ENCODE peak calls at places on chromosomes 7 and 10, in six cellular contexts. One of them, this sample, is unnamed.

GRCh38 chr10:100433253-100434240 is 29.3 kb upstream of the WNT8B start:
- DNase-seq in NCI-H1105 treated with DMSO at 0.1 percent for 48 hours: peak; percentile 80
- DNase-seq in LoVo: peak; percentile 91
- DNase-seq in natural killer cell treated with Interleukin-12 subunit alpha and Interleukin-12 subunit beta and Interleukin-15 and Interleukin-18, amount 100 ng/mL, for 72 hours: peak; percentile 90
- DNase-seq in NCI-H2081: peak; percentile 89
- DNase-seq in suprapubic skin: peak; percentile 96
- DNase-seq in this sample: peak; percentile 86

GRCh38 chr7:154841731-154842331 is 161.1 kb downstream of the PAXIP1 start:
- DNase-seq in NCI-H1105 treated with DMSO at 0.1 percent for 48 hours: peak; percentile 95
- DNase-seq in LoVo: no peak
- DNase-seq in natural killer cell treated with Interleukin-12 subunit alpha and Interleukin-12 subunit beta and Interleukin-15 and Interleukin-18, amount 100 ng/mL, for 72 hours: no peak
- DNase-seq in NCI-H2081: peak; percentile 76
- DNase-seq in suprapubic skin: no peak
- DNase-seq in this sample: peak; percentile 74

GRCh38 chr10:73586583-73586984 is 4.6 kb downstream of the USP54 start:
- DNase-seq in suprapubic skin: no peak
- DNase-seq in NCI-H1105 treated with DMSO at 0.1 percent for 48 hours: no peak
- DNase-seq in natural killer cell treated with Interleukin-12 subunit alpha and Interleukin-12 subunit beta and Interleukin-15 and Interleukin-18, amount 100 ng/mL, for 72 hours: no peak
- DNase-seq in NCI-H2081: no peak
- DNase-seq in LoVo: peak; percentile 82
- DNase-seq in this sample: no peak

GRCh38 chr7:77727527-77727926 is 31.3 kb downstream of the RSBN1L start:
- DNase-seq in NCI-H2081: no peak
- DNase-seq in suprapubic skin: no peak
- DNase-seq in LoVo: no peak
- DNase-seq in natural killer cell treated with Interleukin-12 subunit alpha and Interleukin-12 subunit beta and Interleukin-15 and Interleukin-18, amount 100 ng/mL, for 72 hours: no peak
- DNase-seq in NCI-H1105 treated with DMSO at 0.1 percent for 48 hours: peak; percentile 35
- DNase-seq in this sample: no peak

GRCh38 chr7:4204530-4205165 is 477.4 kb upstream of the FOXK1 start:
- DNase-seq in natural killer cell treated with Interleukin-12 subunit alpha and Interleukin-12 subunit beta and Interleukin-15 and Interleukin-18, amount 100 ng/mL, for 72 hours: no peak
- DNase-seq in NCI-H1105 treated with DMSO at 0.1 percent for 48 hours: no peak
- DNase-seq in NCI-H2081: no peak
- DNase-seq in suprapubic skin: no peak
- DNase-seq in LoVo: no peak
- DNase-seq in this sample: no peak

GRCh38 chr10:123808873-123809272 is 82.7 kb downstream of the CPXM2 start:
- DNase-seq in NCI-H1105 treated with DMSO at 0.1 percent for 48 hours: no peak
- DNase-seq in natural killer cell treated with Interleukin-12 subunit alpha and Interleukin-12 subunit beta and Interleukin-15 and Interleukin-18, amount 100 ng/mL, for 72 hours: no peak
- DNase-seq in NCI-H2081: no peak
- DNase-seq in suprapubic skin: no peak
- DNase-seq in LoVo: no peak
- DNase-seq in this sample: no peak

GRCh38 chr7:25242678-25243077 is 14.4 kb upstream of the NPVF start:
- DNase-seq in suprapubic skin: no peak
- DNase-seq in LoVo: no peak
- DNase-seq in NCI-H1105 treated with DMSO at 0.1 percent for 48 hours: no peak
- DNase-seq in NCI-H2081: no peak
- DNase-seq in natural killer cell treated with Interleukin-12 subunit alpha and Interleukin-12 subunit beta and Interleukin-15 and Interleukin-18, amount 100 ng/mL, for 72 hours: no peak
- DNase-seq in this sample: no peak

GRCh38 chr7:108181073-108181985 is 51.2 kb upstream of the LAMB4 start:
- DNase-seq in natural killer cell treated with Interleukin-12 subunit alpha and Interleukin-12 subunit beta and Interleukin-15 and Interleukin-18, amount 100 ng/mL, for 72 hours: no peak
- DNase-seq in suprapubic skin: no peak
- DNase-seq in LoVo: peak; percentile 64
- DNase-seq in NCI-H2081: peak; percentile 57
- DNase-seq in NCI-H1105 treated with DMSO at 0.1 percent for 48 hours: peak; percentile 74
- DNase-seq in this sample: no peak

GRCh38 chr7:38057829-38058228 is 120.2 kb upstream of the STARD3NL start:
- DNase-seq in NCI-H2081: no peak
- DNase-seq in NCI-H1105 treated with DMSO at 0.1 percent for 48 hours: no peak
- DNase-seq in LoVo: peak; percentile 10
- DNase-seq in natural killer cell treated with Interleukin-12 subunit alpha and Interleukin-12 subunit beta and Interleukin-15 and Interleukin-18, amount 100 ng/mL, for 72 hours: no peak
- DNase-seq in suprapubic skin: no peak
- DNase-seq in this sample: no peak

GRCh38 chr10:90674927-90675326 is 182.9 kb downstream of the HTR7 start:
- DNase-seq in NCI-H2081: no peak
- DNase-seq in LoVo: no peak
- DNase-seq in NCI-H1105 treated with DMSO at 0.1 percent for 48 hours: no peak
- DNase-seq in suprapubic skin: no peak
- DNase-seq in natural killer cell treated with Interleukin-12 subunit alpha and Interleukin-12 subunit beta and Interleukin-15 and Interleukin-18, amount 100 ng/mL, for 72 hours: no peak
- DNase-seq in this sample: no peak

GRCh38 chr7:22572292-22572691 is 72.3 kb upstream of the STEAP1B start:
- DNase-seq in suprapubic skin: no peak
- DNase-seq in NCI-H1105 treated with DMSO at 0.1 percent for 48 hours: no peak
- DNase-seq in natural killer cell treated with Interleukin-12 subunit alpha and Interleukin-12 subunit beta and Interleukin-15 and Interleukin-18, amount 100 ng/mL, for 72 hours: no peak
- DNase-seq in NCI-H2081: no peak
- DNase-seq in LoVo: no peak
- DNase-seq in this sample: no peak

GRCh38 chr10:12597800-12598750 is 248.7 kb downstream of the CAMK1D start:
- DNase-seq in natural killer cell treated with Interleukin-12 subunit alpha and Interleukin-12 subunit beta and Interleukin-15 and Interleukin-18, amount 100 ng/mL, for 72 hours: no peak
- DNase-seq in LoVo: no peak
- DNase-seq in NCI-H1105 treated with DMSO at 0.1 percent for 48 hours: peak; percentile 28
- DNase-seq in suprapubic skin: no peak
- DNase-seq in NCI-H2081: peak; percentile 25
- DNase-seq in this sample: peak; percentile 56

GRCh38 chr10:75021851-75022250 is 89.6 kb upstream of the SAMD8 start:
- DNase-seq in suprapubic skin: no peak
- DNase-seq in NCI-H2081: peak; percentile 19
- DNase-seq in natural killer cell treated with Interleukin-12 subunit alpha and Interleukin-12 subunit beta and Interleukin-15 and Interleukin-18, amount 100 ng/mL, for 72 hours: no peak
- DNase-seq in LoVo: no peak
- DNase-seq in NCI-H1105 treated with DMSO at 0.1 percent for 48 hours: peak; percentile 40
- DNase-seq in this sample: peak; percentile 88

GRCh38 chr10:132897516-132898381 is 44.6 kb downstream of the CFAP46 start:
- DNase-seq in NCI-H1105 treated with DMSO at 0.1 percent for 48 hours: no peak
- DNase-seq in LoVo: no peak
- DNase-seq in suprapubic skin: no peak
- DNase-seq in NCI-H2081: no peak
- DNase-seq in natural killer cell treated with Interleukin-12 subunit alpha and Interleukin-12 subunit beta and Interleukin-15 and Interleukin-18, amount 100 ng/mL, for 72 hours: peak; percentile 45
- DNase-seq in this sample: no peak

GRCh38 chr10:58653139-58653538 is 140.5 kb downstream of the BICC1 start:
- DNase-seq in NCI-H1105 treated with DMSO at 0.1 percent for 48 hours: no peak
- DNase-seq in LoVo: no peak
- DNase-seq in suprapubic skin: no peak
- DNase-seq in NCI-H2081: no peak
- DNase-seq in natural killer cell treated with Interleukin-12 subunit alpha and Interleukin-12 subunit beta and Interleukin-15 and Interleukin-18, amount 100 ng/mL, for 72 hours: no peak
- DNase-seq in this sample: no peak

This sample was measured in DMS153.